ENCODE peak calls at places on chromosomes 4 and X, in seven cellular contexts. B is lung microvascular endothelial cell, Y is sciatic nerve, Q is substantia nigra, I is body of pancreas, J is HepG2, T is EL. N is an unnamed sample.

GRCh38 chrX:24900234-24900633 is 115.5 kb downstream of the ARX start:
- DNase-seq in B (no peak), Y (no peak), Q (no peak), I (no peak), J (no peak), T (no peak), N (no peak)

GRCh38 chr4:176335421-176335820 is 15.7 kb downstream of the SPCS3 start:
- DNase-seq in B (peak), Y (no peak), Q (no peak), I (no peak), J (no peak), T (peak), N (no peak)

GRCh38 chr4:90127223-90127705 is at the start of gene CCSER1:
- DNase-seq in B (peak), Y (peak), Q (peak), I (peak), J (no peak), T (no peak), N (peak)

GRCh38 chrX:42123369-42123768 is 200.0 kb upstream of the CASK start:
- DNase-seq in B (no peak), Y (no peak), Q (no peak), I (no peak), J (no peak), T (no peak), N (no peak)

GRCh38 chr4:107317596-107317995 is 281.5 kb upstream of the DKK2 start:
- DNase-seq in B (no peak), Y (no peak), Q (no peak), I (no peak), J (no peak), T (peak), N (no peak)

GRCh38 chrX:50579955-50580354 is 109.3 kb upstream of the DGKK start:
- DNase-seq in B (peak), Y (no peak), Q (no peak), I (peak), J (peak), T (peak), N (peak)

GRCh38 chrX:22135994-22136684 is 104.0 kb downstream of the PHEX start:
- DNase-seq in B (peak), Y (no peak), Q (no peak), I (peak), J (peak), T (peak), N (peak)

GRCh38 chr4:4395849-4396627 is 9.1 kb downstream of the NSG1 start:
- DNase-seq in B (peak), Y (no peak), Q (no peak), I (no peak), J (peak), T (no peak), N (no peak)

GRCh38 chr4:79917246-79917645 is 155.8 kb downstream of the ANTXR2 start:
- DNase-seq in B (peak), Y (peak), Q (peak), I (peak), J (peak), T (peak), N (peak)

GRCh38 chr4:121720109-121720508 is 23.3 kb upstream of the ANXA5 start:
- DNase-seq in B (no peak), Y (no peak), Q (no peak), I (no peak), J (peak), T (peak), N (peak)

GRCh38 chr4:86441175-86441960 is 81.5 kb upstream of the MAPK10 start:
- DNase-seq in B (no peak), Y (no peak), Q (no peak), I (no peak), J (no peak), T (peak), N (no peak)